ENCODE peak calls at places on chromosomes 2 and 18, in eight cellular contexts. R, M, S, W, N, G, D and O are unnamed samples.

GRCh38 chr2:220434365-220434764 is 806.9 kb downstream of the SLC4A3 start:
- DNase-seq in M (no peak), R (peak), N (no peak), G (peak), S (peak), W (no peak), D (peak), O (peak)

GRCh38 chr18:9365406-9365805 is 30.8 kb downstream of the TWSG1 start:
- DNase-seq in N (no peak), M (no peak), D (peak), W (no peak), R (no peak), S (no peak), G (peak), O (no peak)

GRCh38 chr2:186891219-186891621 is 42.2 kb upstream of the ZSWIM2 start:
- DNase-seq in W (no peak), M (no peak), R (no peak), S (no peak), N (no peak), D (peak), G (peak), O (peak)

GRCh38 chr2:151347294-151347693 is 10.1 kb upstream of the TNFAIP6 start:
- DNase-seq in N (no peak), D (no peak), W (no peak), R (no peak), G (peak), M (no peak), S (no peak), O (no peak)

GRCh38 chr2:224110811-224111210 is 71.7 kb upstream of the SERPINE2 start:
- DNase-seq in R (no peak), W (no peak), D (no peak), M (no peak), S (no peak), N (no peak), G (no peak), O (no peak)

GRCh38 chr2:135667045-135667444 is 74.6 kb upstream of the UBXN4 start:
- DNase-seq in S (no peak), M (no peak), D (peak), W (no peak), G (no peak), R (no peak), N (no peak), O (no peak)

GRCh38 chr2:63044360-63045327 is 6.0 kb upstream of the OTX1 start:
- DNase-seq in W (no peak), G (no peak), R (no peak), D (no peak), M (no peak), S (no peak), N (no peak), O (no peak)

GRCh38 chr18:56831988-56832387 is 180.8 kb downstream of the WDR7 start:
- DNase-seq in D (peak), W (no peak), G (peak), R (peak), S (no peak), M (no peak), N (no peak), O (no peak)

GRCh38 chr2:9145109-9145751 is 61.4 kb upstream of the ASAP2 start:
- DNase-seq in N (no peak), M (no peak), S (no peak), R (peak), D (peak), W (no peak), G (peak), O (peak)

GRCh38 chr2:3643371-3644245 is 14.4 kb upstream of the ALLC start:
- DNase-seq in R (no peak), G (no peak), M (no peak), N (no peak), W (no peak), S (no peak), D (no peak), O (no peak)

GRCh38 chr18:48861181-48861715 is 89.5 kb downstream of the SMAD7 start:
- DNase-seq in R (no peak), S (no peak), G (no peak), M (no peak), W (no peak), D (no peak), N (no peak), O (no peak)